ENCODE peak calls at places on chromosome 15, in ten cellular contexts. V, R, F, U, P, K, W, L, C and D are unnamed samples.

GRCh38 chr15:88012233-88012632 is 244.3 kb downstream of the NTRK3 start:
- DNase-seq in K (peak; percentile 63), F (no peak), R (peak; percentile 53), U (no peak), W (no peak), C (no peak), L (no peak), V (no peak), P (no peak), D (no peak)

GRCh38 chr15:95208988-95209387 is 977.6 kb downstream of the MCTP2 start:
- DNase-seq in C (no peak), V (no peak), U (no peak), W (no peak), L (no peak), R (no peak), F (no peak), P (no peak), K (no peak), D (no peak)

GRCh38 chr15:74655424-74655823 is 39.8 kb downstream of the CLK3 start:
- DNase-seq in W (no peak), R (no peak), V (no peak), K (no peak), L (no peak), C (no peak), F (no peak), U (no peak), P (no peak), D (no peak)

GRCh38 chr15:44087578-44088190 is 107.4 kb downstream of the FRMD5 start:
- DNase-seq in W (no peak), R (no peak), U (no peak), P (peak; percentile 15), V (no peak), K (no peak), C (no peak), L (no peak), F (peak; percentile 45), D (no peak)

GRCh38 chr15:98599911-98600685 is 48.2 kb upstream of the IGF1R start:
- DNase-seq in C (peak; percentile 55), K (peak; percentile 35), L (peak; percentile 70), R (no peak), P (peak; percentile 47), U (no peak), V (no peak), F (peak; percentile 45), W (peak; percentile 59), D (peak; percentile 64)

GRCh38 chr15:68475449-68475848 is 43.5 kb upstream of the ITGA11 start:
- DNase-seq in C (no peak), L (no peak), W (no peak), R (no peak), F (no peak), P (no peak), V (no peak), U (no peak), K (no peak), D (no peak)

GRCh38 chr15:47473857-47474256 is 243.4 kb upstream of the SEMA6D start:
- DNase-seq in R (peak; percentile 82), U (no peak), W (no peak), P (no peak), C (no peak), K (peak; percentile 69), F (no peak), V (no peak), L (no peak), D (no peak)

GRCh38 chr15:71781179-71781964 is 29.0 kb upstream of the NR2E3 start:
- DNase-seq in U (no peak), L (no peak), P (no peak), W (no peak), C (no peak), K (no peak), F (no peak), R (no peak), V (no peak), D (no peak)

GRCh38 chr15:84868037-84868880 is 16.2 kb upstream of the SLC28A1 start:
- DNase-seq in P (no peak), V (no peak), W (no peak), C (no peak), F (no peak), U (no peak), K (no peak), L (no peak), R (no peak), D (no peak)

GRCh38 chr15:63858448-63858847 is 24.7 kb upstream of the HERC1 start:
- DNase-seq in V (no peak), R (no peak), U (no peak), F (no peak), K (no peak), L (no peak), C (no peak), P (no peak), W (no peak), D (no peak)
- H3K36me3 ChIP-seq in V (no peaks in the 10 kb centered on the region), R (no peaks in the 10 kb centered on the region), U (no peaks in the 10 kb centered on the region), F (no peaks in the 10 kb centered on the region), K (no peaks in the 10 kb centered on the region), L (no peaks in the 10 kb centered on the region), C (no peaks in the 10 kb centered on the region), P (no peaks in the 10 kb centered on the region), W (no peaks in the 10 kb centered on the region), D (no peaks in the 10 kb centered on the region)

DNA sequence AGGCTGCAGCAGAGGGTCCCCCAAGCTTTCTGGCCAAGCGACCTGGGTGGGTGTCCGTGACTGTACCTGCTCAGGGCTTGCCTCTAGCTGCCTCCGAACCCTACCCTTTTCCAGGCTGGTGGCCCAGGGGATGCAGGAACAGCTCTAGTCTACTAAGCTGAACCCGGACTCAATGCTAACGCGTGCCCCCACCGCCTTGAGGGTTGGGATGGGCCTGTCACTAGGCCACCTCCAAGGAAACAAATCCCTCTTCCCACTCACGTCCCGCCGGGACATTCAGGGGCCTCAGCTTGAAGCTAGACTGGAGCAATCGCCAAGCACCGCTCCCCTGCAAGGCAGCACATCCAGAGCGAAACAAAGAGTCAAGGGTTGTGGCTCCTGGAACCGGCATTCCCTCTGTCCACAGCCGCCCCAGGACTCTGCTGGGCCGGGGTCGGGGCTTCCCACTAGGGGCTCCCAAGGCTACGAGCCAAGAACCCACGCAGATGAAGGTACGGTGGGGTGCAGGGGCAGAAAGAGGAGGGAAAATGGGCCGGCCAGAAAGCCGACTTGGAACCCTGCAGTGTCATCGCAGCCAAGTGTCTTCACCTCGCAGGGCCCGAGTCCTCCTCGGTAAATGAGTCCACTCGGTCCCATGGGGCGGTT is 2.9 kb downstream of the FBXL22 start:
- DNase-seq in V (no peak), C (no peak), L (peak; percentile 49), R (peak; percentile 70), K (peak; percentile 38), P (peak; percentile 59), W (peak; percentile 54), F (peak; percentile 22), U (no peak), D (no peak)
- H3K4me1 ChIP-seq in V (peaks cover 30% of the 10 kb centered on the region), C (peaks cover 49% of the 10 kb centered on the region), L (peaks cover 15% of the 10 kb centered on the region), R (peaks cover 6% of the 10 kb centered on the region), K (peaks cover 46% of the 10 kb centered on the region), P (no peaks in the 10 kb centered on the region), W (peaks cover 10% of the 10 kb centered on the region), F (peaks cover 41% of the 10 kb centered on the region), U (peaks cover 17% of the 10 kb centered on the region), D (peaks cover 32% of the 10 kb centered on the region)

DNA sequence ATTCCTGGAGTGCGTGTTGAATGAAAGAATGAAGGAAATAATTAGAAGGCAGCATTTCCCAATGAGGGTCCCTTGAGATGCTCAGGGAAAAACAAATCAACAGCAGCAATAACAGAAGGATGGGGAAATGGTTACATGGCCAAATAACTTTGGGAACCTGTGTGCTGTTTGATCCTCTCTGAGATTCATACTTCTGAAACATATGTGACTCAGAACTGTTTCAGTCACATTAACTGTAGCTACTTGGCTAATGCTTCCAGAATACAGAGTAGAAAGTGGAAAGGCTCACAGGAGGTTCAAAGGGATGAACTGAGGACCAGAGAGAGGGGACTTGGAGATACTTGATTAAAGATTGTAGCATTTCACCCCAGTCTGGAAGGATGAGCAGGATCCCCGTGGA is 258.2 kb downstream of the SLCO3A1 start:
- DNase-seq in V (no peak), U (no peak), F (no peak), K (no peak), L (no peak), P (no peak), W (no peak), R (no peak), C (no peak), D (no peak)
- H3K36me3 ChIP-seq in V (peaks cover 26% of the 10 kb centered on the region), U (no peaks in the 10 kb centered on the region), F (no peaks in the 10 kb centered on the region), K (no peaks in the 10 kb centered on the region), L (no peaks in the 10 kb centered on the region), P (no peaks in the 10 kb centered on the region), W (no peaks in the 10 kb centered on the region), R (no peaks in the 10 kb centered on the region), C (peaks cover 21% of the 10 kb centered on the region), D (peaks cover 16% of the 10 kb centered on the region)

DNA sequence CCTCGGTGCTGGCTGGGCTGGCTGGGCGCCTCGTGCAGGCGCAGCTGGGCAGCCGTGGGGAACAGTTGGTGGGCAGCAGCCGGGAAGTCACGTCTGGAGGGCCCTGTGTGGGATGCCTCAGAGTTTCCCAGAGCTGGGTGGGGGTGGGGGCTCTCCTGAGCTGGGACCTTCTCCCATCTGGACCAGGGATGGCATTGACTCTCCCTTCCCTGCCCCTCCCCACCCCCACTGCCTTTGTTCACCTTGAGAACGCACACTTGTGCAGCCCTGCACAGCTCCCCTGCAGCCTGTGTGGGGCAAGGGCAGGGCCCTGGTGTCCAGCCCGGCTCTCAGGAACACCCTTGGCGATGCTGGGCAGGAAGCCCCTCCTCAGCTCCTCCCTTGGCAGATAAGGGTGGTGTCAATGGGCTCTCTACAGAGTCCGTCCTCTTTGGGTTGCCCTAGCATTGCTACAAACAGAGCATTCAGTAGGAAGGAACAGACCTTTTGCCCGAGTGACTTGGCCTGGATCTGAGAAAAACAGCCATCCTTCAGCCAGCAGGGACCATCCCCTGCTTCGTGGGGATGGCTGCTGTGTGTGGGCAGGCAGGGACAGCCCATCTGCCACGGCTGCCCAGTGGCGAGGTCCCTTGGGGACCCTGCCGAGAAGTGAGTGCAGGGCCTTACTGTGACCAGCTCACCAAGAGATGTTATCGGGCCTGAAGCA is 25.5 kb upstream of the KLF13 start:
- DNase-seq in K (no peak), W (no peak), L (no peak), P (peak; percentile 35), F (no peak), U (no peak), V (no peak), C (no peak), R (no peak), D (peak; percentile 60)
- H3K4me1 ChIP-seq in K (no peaks in the 10 kb centered on the region), W (peaks cover 3% of the 10 kb centered on the region), L (peaks cover 42% of the 10 kb centered on the region), P (peaks cover 7% of the 10 kb centered on the region), F (peaks cover 14% of the 10 kb centered on the region), U (peaks cover 45% of the 10 kb centered on the region), V (peaks cover 12% of the 10 kb centered on the region), C (peaks cover 43% of the 10 kb centered on the region), R (no peaks in the 10 kb centered on the region), D (peaks cover 29% of the 10 kb centered on the region)

DNA sequence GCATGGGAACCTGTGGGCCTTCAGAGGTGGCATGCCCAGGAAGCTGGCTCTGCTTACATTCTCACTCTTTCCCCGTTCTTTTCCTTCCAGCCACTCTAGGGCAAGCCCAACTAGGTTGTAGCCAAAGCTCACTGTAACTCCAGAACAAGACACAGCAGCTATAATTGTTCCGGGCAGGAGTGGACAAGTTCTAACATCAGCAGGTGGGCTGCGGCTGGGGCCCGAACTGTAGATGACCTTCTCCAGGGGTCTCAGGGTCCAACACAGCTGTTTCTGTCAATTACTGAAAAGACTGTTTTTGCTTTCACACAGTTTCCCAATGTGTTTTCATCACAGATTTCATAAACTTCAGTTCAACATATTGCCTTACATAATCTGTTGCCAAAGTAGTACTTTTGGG is 11.5 kb downstream of the RASGRP1 start:
- DNase-seq in P (no peak), K (no peak), W (no peak), L (no peak), U (no peak), R (no peak), V (no peak), C (no peak), F (no peak), D (no peak)
- H3K36me3 ChIP-seq in P (no peaks in the 10 kb centered on the region), K (no peaks in the 10 kb centered on the region), W (no peaks in the 10 kb centered on the region), L (no peaks in the 10 kb centered on the region), U (no peaks in the 10 kb centered on the region), R (no peaks in the 10 kb centered on the region), V (peaks cover 71% of the 10 kb centered on the region), C (no peaks in the 10 kb centered on the region), F (no peaks in the 10 kb centered on the region), D (no peaks in the 10 kb centered on the region)